ENCODE peak calls at places on chromosome 10, in eight cellular contexts. X is activated T-helper 1 cell treated with anti-CD3 and anti-CD28 coated beads, Interleukin-12 subunit alpha, Interleukin-12 subunit beta, Interleukin-2, Interleukin-4 antibody, amounts not matched to agents 30 ng/mL and 10 ng/mL and 1 ng/mL, durations not matched to agents 14 hours and 24 hours and 36 hours; U is iris pigment epithelial cell; A is Karpas-422; N is heart right ventricle; B is activated CD8-positive, alpha-beta memory T cell treated with anti-CD3 and anti-CD28 coated beads, Interleukin-2, amount 50 U/mL, for 48 hours; L is NCI-H2227 treated with DMSO at 0.1 percent for 48 hours; E is IMR-90. V is an unnamed sample.

GRCh38 chr10:86798636-86799035 is 42.2 kb downstream of the BMPR1A start:
- DNase-seq in U (peak), N (no peak), L (no peak), X (no peak), B (no peak), E (peak), A (no peak), V (no peak)

GRCh38 chr10:36345770-36346169 is 703.7 kb upstream of the FZD8 start:
- DNase-seq in E (peak), N (no peak), L (no peak), U (peak), B (no peak), A (no peak), X (no peak), V (no peak)

GRCh38 chr10:70559861-70560260 is 42.7 kb downstream of the PRF1 start:
- DNase-seq in X (no peak), A (no peak), L (no peak), U (no peak), N (no peak), B (no peak), E (no peak), V (no peak)

GRCh38 chr10:24873281-24873683 is 79.1 kb downstream of the PRTFDC1 start:
- DNase-seq in N (no peak), A (no peak), E (peak), U (peak), L (no peak), B (no peak), X (no peak), V (no peak)

GRCh38 chr10:127976286-127976685 is 69.4 kb downstream of the PTPRE start:
- DNase-seq in L (no peak), U (peak), A (no peak), X (no peak), N (no peak), E (no peak), B (peak), V (no peak)

GRCh38 chr10:21516270-21517131 is 9.0 kb downstream of the SKIDA1 start:
- DNase-seq in A (peak), N (peak), X (peak), B (peak), L (no peak), U (peak), E (peak), V (no peak)

GRCh38 chr10:53315709-53316108 is 543.1 kb upstream of the MBL2 start:
- DNase-seq in U (no peak), L (no peak), B (no peak), X (no peak), N (no peak), A (no peak), E (peak), V (no peak)

GRCh38 chr10:121988361-121989324 is at the start of gene TACC2:
- DNase-seq in X (no peak), A (no peak), B (no peak), N (no peak), L (no peak), E (no peak), U (no peak), V (no peak)

GRCh38 chr10:35716776-35717175 is 74.7 kb upstream of the FZD8 start:
- DNase-seq in A (no peak), X (no peak), N (no peak), B (no peak), E (no peak), U (no peak), L (no peak), V (no peak)

GRCh38 chr10:103193820-103194529 is 903 bp upstream of the NT5C2 start:
- DNase-seq in N (no peak), U (peak), A (peak), E (peak), X (no peak), B (no peak), L (no peak), V (no peak)

GRCh38 chr10:71265618-71266146 is 53.3 kb downstream of the UNC5B start:
- DNase-seq in N (no peak), A (no peak), X (no peak), L (no peak), B (no peak), U (no peak), E (no peak), V (no peak)

GRCh38 chr10:69636626-69637550 is 6.8 kb downstream of the FAM241B start:
- DNase-seq in E (no peak), N (no peak), X (no peak), A (peak), L (no peak), B (peak), U (peak), V (no peak)

GRCh38 chr10:60737242-60737641 is 41.0 kb upstream of the CDK1 start:
- DNase-seq in B (no peak), X (no peak), N (no peak), U (no peak), E (no peak), L (no peak), A (no peak), V (no peak)

GRCh38 chr10:131695814-131696165 is 205.0 kb upstream of the PPP2R2D start:
- DNase-seq in E (no peak), U (no peak), L (no peak), N (no peak), B (peak), A (no peak), X (no peak), V (no peak)

GRCh38 chr10:15483215-15483970 is 112.3 kb upstream of the FAM171A1 start:
- DNase-seq in E (no peak), X (no peak), U (no peak), L (no peak), A (no peak), B (no peak), N (no peak), V (no peak)

GRCh38 chr10:108360187-108360586 is 1195.7 kb upstream of the SORCS1 start:
- DNase-seq in N (no peak), B (no peak), E (peak), L (no peak), X (no peak), A (no peak), U (peak), V (no peak)

GRCh38 chr10:124646483-124647352 is 97.5 kb downstream of the FAM53B start:
- DNase-seq in X (no peak), A (no peak), E (peak), L (no peak), B (no peak), N (peak), U (peak), V (no peak)

GRCh38 chr10:62096534-62096933 is 172.1 kb downstream of the RTKN2 start:
- DNase-seq in N (no peak), U (peak), E (peak), X (no peak), L (no peak), B (no peak), A (no peak), V (no peak)

GRCh38 chr10:64430690-64431323 is 909.6 kb downstream of the REEP3 start:
- DNase-seq in A (peak), L (no peak), B (no peak), N (no peak), E (no peak), X (no peak), U (no peak), V (no peak)

GRCh38 chr10:63200416-63200815 is 67.3 kb downstream of the NRBF2 start:
- DNase-seq in B (no peak), U (no peak), L (no peak), A (no peak), X (no peak), N (no peak), E (no peak), V (no peak)

GRCh38 chr10:59285073-59285472 is 77.3 kb downstream of the FAM13C start:
- DNase-seq in E (no peak), X (no peak), N (no peak), L (no peak), U (no peak), A (no peak), B (no peak), V (no peak)

GRCh38 chr10:69965919-69966662 is 86.6 kb upstream of the MACROH2A2 start:
- DNase-seq in U (peak), N (no peak), B (peak), A (no peak), X (no peak), E (peak), L (no peak), V (no peak)

GRCh38 chr10:3660753-3661152 is 124.3 kb downstream of the KLF6 start:
- DNase-seq in A (no peak), L (no peak), E (no peak), B (no peak), N (no peak), X (no peak), U (no peak), V (no peak)

GRCh38 chr10:50561266-50561665 is 62.5 kb downstream of the SGMS1 start:
- DNase-seq in U (peak), B (no peak), N (no peak), X (no peak), L (no peak), E (peak), A (no peak), V (no peak)

GRCh38 chr10:102003541-102003940 is 52.4 kb downstream of the ARMH3 start:
- DNase-seq in X (no peak), E (peak), L (peak), A (no peak), B (no peak), N (no peak), U (peak), V (no peak)

GRCh38 chr10:306007-306406 is 170.8 kb downstream of the ZMYND11 start:
- DNase-seq in U (no peak), N (no peak), L (no peak), X (no peak), B (no peak), E (no peak), A (no peak), V (no peak)

GRCh38 chr10:46299531-46300366 is 13.0 kb downstream of the ANTXRL start:
- DNase-seq in U (no peak), X (no peak), A (no peak), E (no peak), B (no peak), L (no peak), N (no peak), V (no peak)

GRCh38 chr10:8238989-8239388 is 184.5 kb downstream of the GATA3 start:
- DNase-seq in E (no peak), U (no peak), L (no peak), B (no peak), A (no peak), X (peak), N (no peak), V (peak)

GRCh38 chr10:87618470-87619423 is 40.9 kb upstream of the PAPSS2 start:
- DNase-seq in B (no peak), N (no peak), E (peak), U (peak), X (no peak), L (no peak), A (no peak), V (no peak)

GRCh38 chr10:101292194-101293006 is 61.6 kb upstream of the BTRC start:
- DNase-seq in N (peak), A (no peak), E (no peak), U (no peak), B (no peak), X (no peak), L (peak), V (no peak)

GRCh38 chr10:85614981-85615380 is 751.6 kb downstream of the GRID1 start:
- DNase-seq in E (no peak), X (no peak), L (no peak), U (no peak), B (no peak), A (no peak), N (no peak), V (no peak)

GRCh38 chr10:79984851-79985250 is 35.9 kb upstream of the SFTPD start:
- DNase-seq in A (no peak), N (no peak), U (no peak), L (no peak), B (peak), X (no peak), E (no peak), V (no peak)

GRCh38 chr10:77941790-77942189 is 15.2 kb upstream of the DLG5 start:
- DNase-seq in X (no peak), N (no peak), L (no peak), B (no peak), U (no peak), E (no peak), A (no peak), V (no peak)

GRCh38 chr10:29600067-29600466 is 34.7 kb downstream of the SVIL start:
- DNase-seq in X (no peak), B (no peak), A (no peak), U (no peak), L (no peak), E (peak), N (no peak), V (no peak)

GRCh38 chr10:103481974-103482531 is 3.0 kb upstream of the CALHM3 start:
- DNase-seq in N (no peak), E (peak), U (peak), X (peak), A (peak), L (peak), B (no peak), V (no peak)